ENCODE peak calls at places on chromosome 21, in four cellular contexts. One of them, this sample, is unnamed.
A peak's percentile ranks its signal among the peaks of the same experiment; 100 is the strongest.

GRCh38 chr21:29671728-29672127 is 268.1 kb downstream of the GRIK1 start:
- DNase-seq in K562: no peak
- DNase-seq in WTC11: no peak
- DNase-seq in GM12878: no peak
- DNase-seq in this sample: no peak

GRCh38 chr21:46628868-46629267 is 6.6 kb upstream of the PRMT2 start:
- DNase-seq in WTC11: no peak
- DNase-seq in K562: no peak
- DNase-seq in GM12878: no peak
- DNase-seq in this sample: no peak

GRCh38 chr21:26632691-26633090 is 59.6 kb upstream of the CYYR1 start:
- DNase-seq in K562: no peak
- DNase-seq in GM12878: no peak
- DNase-seq in WTC11: no peak
- DNase-seq in this sample: no peak

GRCh38 chr21:35984654-35985366 is 75.5 kb downstream of the SETD4 start:
- DNase-seq in WTC11: no peak
- DNase-seq in K562: no peak
- DNase-seq in GM12878: no peak
- DNase-seq in this sample: peak; percentile 58

GRCh38 chr21:26732442-26733221 is 112.6 kb downstream of the ADAMTS1 start:
- DNase-seq in GM12878: no peak
- DNase-seq in K562: no peak
- DNase-seq in WTC11: peak; percentile 66
- DNase-seq in this sample: peak; percentile 6

GRCh38 chr21:16169102-16169511 is 439.3 kb downstream of the USP25 start:
- DNase-seq in GM12878: no peak
- DNase-seq in WTC11: no peak
- DNase-seq in K562: no peak
- DNase-seq in this sample: no peak

GRCh38 chr21:46455575-46456385 is 2.9 kb upstream of the DIP2A start:
- DNase-seq in K562: peak; percentile 81
- DNase-seq in WTC11: no peak
- DNase-seq in GM12878: no peak
- DNase-seq in this sample: no peak

GRCh38 chr21:36155603-36156338 is 853 bp upstream of the DOP1B start:
- DNase-seq in GM12878: no peak
- DNase-seq in K562: no peak
- DNase-seq in WTC11: peak; percentile 25
- DNase-seq in this sample: no peak

GRCh38 chr21:42373908-42374455 is 7.6 kb upstream of the TFF1 start:
- DNase-seq in K562: no peak
- DNase-seq in WTC11: no peak
- DNase-seq in GM12878: no peak
- DNase-seq in this sample: no peak

GRCh38 chr21:17732306-17732705 is 86.8 kb downstream of the C21orf91 start:
- DNase-seq in GM12878: no peak
- DNase-seq in WTC11: no peak
- DNase-seq in K562: no peak
- DNase-seq in this sample: no peak
- TF ChIP-seq MAX in GM12878: no peak
- TF ChIP-seq MAX in WTC11: no peak
- TF ChIP-seq MAX in K562: no peak
- TF ChIP-seq MAX in this sample: no peak

GRCh38 chr21:37425684-37426083 is 59.1 kb downstream of the DYRK1A start:
- DNase-seq in GM12878: no peak
- DNase-seq in WTC11: no peak
- DNase-seq in K562: peak; percentile 42
- DNase-seq in this sample: no peak

GRCh38 chr21:37424987-37425386 is 58.4 kb downstream of the DYRK1A start:
- DNase-seq in GM12878: no peak
- DNase-seq in WTC11: no peak
- DNase-seq in K562: no peak
- DNase-seq in this sample: no peak

GRCh38 chr21:37429356-37429755 is 62.8 kb downstream of the DYRK1A start:
- DNase-seq in WTC11: no peak
- DNase-seq in K562: no peak
- DNase-seq in GM12878: no peak
- DNase-seq in this sample: no peak

GRCh38 chr21:37430184-37430821 is 63.7 kb downstream of the DYRK1A start:
- DNase-seq in WTC11: no peak
- DNase-seq in K562: no peak
- DNase-seq in GM12878: no peak
- DNase-seq in this sample: peak; percentile 69

DNA sequence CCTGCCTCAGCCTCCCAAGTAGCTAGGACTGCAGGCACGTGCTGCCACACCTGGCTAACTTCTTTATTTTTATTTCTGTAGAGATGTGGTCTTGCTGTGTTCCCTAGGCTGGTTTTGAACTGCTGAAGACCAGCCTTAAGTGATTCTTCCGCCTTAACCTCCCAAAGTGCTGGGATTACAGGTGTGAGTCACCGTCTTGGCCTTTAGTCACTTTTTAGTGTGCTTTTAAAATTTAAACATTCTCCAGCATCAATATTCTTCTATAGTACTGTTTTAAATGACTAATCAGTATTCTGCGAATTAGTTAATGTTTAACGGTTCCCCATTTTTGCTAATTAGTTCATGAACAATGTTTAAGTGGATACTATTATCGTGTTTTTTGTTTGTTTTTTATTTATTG is 60.6 kb downstream of the DYRK1A start:
- DNase-seq in GM12878: no peak
- DNase-seq in K562: no peak
- DNase-seq in WTC11: no peak
- DNase-seq in this sample: no peak
- TF ChIP-seq TCF7 in GM12878: no peak
- TF ChIP-seq TCF7 in K562: no peak
- TF ChIP-seq TCF7 in WTC11: no peak
- TF ChIP-seq TCF7 in this sample: no peak

GRCh38 chr21:28485301-28486022 is 507.2 kb downstream of the LTN1 start:
- DNase-seq in GM12878: no peak
- DNase-seq in K562: no peak
- DNase-seq in WTC11: no peak
- DNase-seq in this sample: no peak
- TF ChIP-seq MAX in GM12878: no peak
- TF ChIP-seq MAX in K562: no peak
- TF ChIP-seq MAX in WTC11: no peak
- TF ChIP-seq MAX in this sample: no peak

DNA sequence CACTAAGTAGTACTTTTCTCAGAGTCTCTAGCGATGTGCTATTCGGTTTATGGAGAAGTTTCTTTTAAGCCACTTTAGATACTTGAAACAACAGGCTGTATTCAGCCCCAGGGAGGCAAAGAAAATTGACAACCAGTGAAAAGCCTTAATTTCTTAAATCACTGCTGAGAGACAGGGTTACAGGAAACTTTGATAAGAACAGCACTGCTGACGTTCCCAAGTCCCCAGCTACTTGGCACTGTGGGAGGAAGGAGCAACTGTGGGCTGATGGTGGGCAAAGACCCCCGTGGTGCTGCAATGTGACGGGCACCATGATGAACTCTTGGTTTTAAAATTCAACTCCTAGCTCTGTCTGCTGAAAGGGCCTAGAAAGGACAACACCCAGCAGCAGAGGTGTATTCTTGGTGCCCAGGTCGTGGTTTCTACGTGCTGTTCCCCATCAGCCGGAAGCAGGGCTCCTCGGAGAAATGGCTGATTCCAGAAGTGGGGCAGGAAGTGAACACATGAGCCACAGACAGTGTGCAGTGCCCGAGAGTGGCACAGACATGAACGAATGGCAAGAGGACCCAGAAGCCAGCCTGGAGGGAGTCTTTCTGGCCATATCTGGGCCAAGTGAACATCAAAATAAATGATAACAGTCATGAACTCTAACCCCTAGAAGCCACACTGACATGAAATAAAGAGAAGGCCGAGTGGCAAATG is 5.3 kb downstream of the PTTG1IP start:
- DNase-seq in WTC11: no peak
- DNase-seq in K562: no peak
- DNase-seq in GM12878: no peak
- DNase-seq in this sample: no peak
- TF ChIP-seq TCF7 in WTC11: no peak
- TF ChIP-seq TCF7 in K562: no peak
- TF ChIP-seq TCF7 in GM12878: no peak
- TF ChIP-seq TCF7 in this sample: no peak

DNA sequence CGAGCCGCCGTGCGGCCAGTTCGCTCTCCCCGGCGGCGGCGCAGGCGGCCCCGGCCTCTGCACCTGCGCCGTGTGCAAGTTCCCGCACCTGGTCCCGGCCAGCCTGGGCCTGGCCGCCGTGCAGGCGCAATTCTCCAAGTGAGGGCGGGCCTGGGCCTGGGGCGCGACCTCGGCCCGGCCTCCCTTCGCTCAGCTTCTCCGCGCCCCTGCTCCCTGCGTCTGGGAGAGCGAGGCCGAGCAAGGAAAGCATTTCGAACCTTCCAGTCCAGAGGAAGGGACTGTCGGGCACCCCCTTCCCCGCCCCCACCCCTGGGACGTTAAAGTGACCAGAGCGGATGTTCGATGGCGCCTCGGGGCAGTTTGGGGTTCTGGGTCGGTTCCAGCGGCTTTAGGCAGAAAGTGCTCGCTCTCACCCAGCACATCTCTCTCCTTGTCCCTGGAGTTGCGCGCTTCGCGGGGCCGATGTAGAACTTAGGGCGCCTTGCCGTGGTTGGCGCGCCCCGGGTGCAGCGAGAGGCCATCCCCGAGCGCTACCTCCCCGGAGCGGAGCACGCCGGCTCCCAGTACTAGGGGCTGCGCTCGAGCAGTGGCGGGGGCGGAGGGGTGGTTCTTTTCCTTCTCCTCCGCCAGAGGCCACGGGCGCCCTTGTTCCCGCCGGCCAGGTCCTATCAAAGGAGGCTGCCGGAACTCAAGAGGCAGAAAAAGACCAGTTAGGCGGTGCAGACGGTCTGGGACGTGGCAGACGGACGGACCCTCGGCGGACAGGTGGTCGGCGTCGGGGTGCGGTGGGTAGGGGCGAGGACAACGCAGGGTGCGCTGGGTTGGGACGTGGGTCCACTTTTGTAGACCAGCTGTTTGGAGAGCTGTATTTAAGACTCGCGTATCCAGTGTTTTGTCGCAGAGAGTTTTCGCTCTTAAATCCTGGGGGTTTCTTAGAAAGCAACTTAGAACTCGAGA is 1.3 kb downstream of the OLIG1 start:
- DNase-seq in WTC11: peak; percentile 57
- DNase-seq in GM12878: no peak
- DNase-seq in K562: no peak
- DNase-seq in this sample: no peak
- TF ChIP-seq MAX in WTC11: no peak
- TF ChIP-seq MAX in GM12878: no peak
- TF ChIP-seq MAX in K562: no peak
- TF ChIP-seq MAX in this sample: no peak

GRCh38 chr21:17829472-17829871 is 10.3 kb upstream of the C21orf91 start:
- DNase-seq in WTC11: no peak
- DNase-seq in GM12878: no peak
- DNase-seq in K562: no peak
- DNase-seq in this sample: no peak
- TF ChIP-seq TCF7 in WTC11: no peak
- TF ChIP-seq TCF7 in GM12878: no peak
- TF ChIP-seq TCF7 in K562: no peak
- TF ChIP-seq TCF7 in this sample: no peak